ENCODE peak calls at places on chromosome 17, in five cellular contexts. Z, C, L, O and Y are unnamed samples.

GRCh38 chr17:74532115-74532514 is 840 bp upstream of the CD300LB start:
- DNase-seq in C (peak; percentile 79), L (no peak), Z (no peak), O (peak; percentile 11), Y (no peak)

GRCh38 chr17:17122781-17123483 is 80.7 kb downstream of the MPRIP start:
- DNase-seq in Z (no peak), L (no peak), C (no peak), O (no peak), Y (no peak)

GRCh38 chr17:31486351-31487062 is 95.0 kb downstream of the RAB11FIP4 start:
- DNase-seq in O (no peak), L (no peak), C (no peak), Z (no peak), Y (no peak)

GRCh38 chr17:67520916-67521772 is 144.1 kb downstream of the PITPNC1 start:
- DNase-seq in Z (peak; percentile 50), O (no peak), C (no peak), L (no peak), Y (no peak)

GRCh38 chr17:66420961-66421371 is 118.6 kb downstream of the PRKCA start:
- DNase-seq in Z (peak; percentile 25), L (no peak), C (peak; percentile 39), O (no peak), Y (no peak)

GRCh38 chr17:1009411-1010085 is 12.6 kb downstream of the TIMM22 start:
- DNase-seq in C (no peak), O (no peak), Z (no peak), L (no peak), Y (no peak)

GRCh38 chr17:66585472-66585871 is 249.4 kb upstream of the CACNG5 start:
- DNase-seq in Z (no peak), C (no peak), O (no peak), L (no peak), Y (no peak)

GRCh38 chr17:37818689-37819088 is 73.8 kb upstream of the HNF1B start:
- DNase-seq in L (peak; percentile 57), Z (peak; percentile 87), O (no peak), C (peak; percentile 67), Y (no peak)

GRCh38 chr17:36463916-36464764 is 22.3 kb upstream of the ZNHIT3 start:
- DNase-seq in L (peak; percentile 47), O (no peak), Z (peak; percentile 65), C (peak; percentile 100), Y (peak; percentile 68)

GRCh38 chr17:73455050-73455687 is 143.4 kb upstream of the CDC42EP4 start:
- DNase-seq in L (no peak), C (no peak), Z (no peak), O (no peak), Y (no peak)

GRCh38 chr17:63356275-63356905 is 89.7 kb downstream of the CYB561 start:
- DNase-seq in Z (peak; percentile 83), L (peak; percentile 43), O (no peak), C (no peak), Y (no peak)

GRCh38 chr17:7838291-7839075 is 4.5 kb downstream of the KDM6B start:
- DNase-seq in Z (no peak), C (peak; percentile 79), L (no peak), O (no peak), Y (peak; percentile 43)

GRCh38 chr17:44976198-44976597 is 8.1 kb upstream of the C1QL1 start:
- DNase-seq in C (peak; percentile 64), L (no peak), Z (no peak), O (no peak), Y (no peak)

GRCh38 chr17:21288581-21289017 is 4.1 kb downstream of the MAP2K3 start:
- DNase-seq in Z (peak; percentile 31), C (no peak), L (no peak), O (no peak), Y (no peak)

GRCh38 chr17:69818467-69818866 is 256.6 kb upstream of the KCNJ16 start:
- DNase-seq in O (no peak), Z (no peak), L (no peak), C (no peak), Y (no peak)

GRCh38 chr17:50134206-50135110 is 4.5 kb upstream of the SAMD14 start:
- DNase-seq in C (peak; percentile 66), Z (no peak), O (no peak), L (no peak), Y (no peak)

GRCh38 chr17:44310612-44311376 is 2.4 kb downstream of the RUNDC3A start:
- DNase-seq in C (no peak), Z (no peak), O (no peak), L (no peak), Y (no peak)

GRCh38 chr17:56174421-56174820 is 21.1 kb downstream of the ANKFN1 start:
- DNase-seq in O (no peak), C (no peak), L (no peak), Z (no peak), Y (no peak)

GRCh38 chr17:8121531-8122390 is 2.1 kb downstream of the HES7 start:
- DNase-seq in Z (peak; percentile 47), O (no peak), L (peak; percentile 51), C (peak; percentile 96), Y (peak; percentile 37)

GRCh38 chr17:21351366-21352065 is 24.6 kb upstream of the KCNJ12 start:
- DNase-seq in L (no peak), Z (no peak), O (no peak), C (no peak), Y (no peak)

GRCh38 chr17:75625813-75626486 is 7.3 kb upstream of the SMIM5 start:
- DNase-seq in O (no peak), Z (peak; percentile 49), C (peak; percentile 95), L (no peak), Y (peak; percentile 20)

GRCh38 chr17:72305472-72305871 is 184.7 kb downstream of the SOX9 start:
- DNase-seq in C (no peak), L (no peak), O (no peak), Z (no peak), Y (no peak)

GRCh38 chr17:17572010-17572785 is 19.3 kb downstream of the PEMT start:
- DNase-seq in L (no peak), C (no peak), O (no peak), Z (no peak), Y (no peak)

GRCh38 chr17:11909348-11909747 is 87.9 kb downstream of the ZNF18 start:
- DNase-seq in C (peak; percentile 77), L (no peak), O (no peak), Z (no peak), Y (no peak)

GRCh38 chr17:2455956-2456355 is 55.1 kb upstream of the MNT start:
- DNase-seq in L (no peak), O (no peak), Z (no peak), C (peak; percentile 4), Y (no peak)

GRCh38 chr17:21125862-21126261 is 902 bp upstream of the DHRS7B start:
- DNase-seq in O (peak; percentile 45), C (no peak), Z (no peak), L (no peak), Y (peak; percentile 71)

DNA sequence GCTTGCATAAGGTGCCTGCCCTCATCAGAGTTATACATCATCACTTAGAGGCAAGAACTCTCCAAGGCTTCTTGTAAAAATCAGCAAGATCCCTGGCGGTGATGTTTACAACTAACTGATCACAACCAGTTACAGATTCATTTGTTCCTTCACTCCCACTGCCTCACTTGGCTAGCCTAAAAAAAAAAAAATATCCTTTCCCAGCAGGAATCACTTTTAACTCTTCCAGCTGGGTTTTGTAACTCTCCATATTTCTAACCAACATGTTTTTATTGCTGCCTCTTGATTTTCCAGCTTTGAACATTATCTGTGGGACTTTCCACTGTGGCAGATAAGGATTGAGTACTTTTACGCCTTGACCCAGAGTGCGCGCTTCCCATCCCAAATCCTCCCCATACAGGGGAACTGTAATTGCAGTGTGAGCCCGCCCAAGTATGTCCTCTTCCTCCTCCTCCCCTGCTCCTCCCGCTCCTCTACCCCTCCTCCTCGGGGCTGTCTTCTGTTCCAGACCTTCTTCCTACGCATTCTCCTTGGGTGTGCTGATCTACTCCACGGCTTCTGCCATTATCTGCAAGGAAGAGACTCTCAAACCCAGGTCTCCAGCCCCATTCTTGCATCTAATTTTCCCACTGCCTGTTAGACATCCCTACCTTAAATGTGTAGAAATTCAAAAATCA is 43.4 kb downstream of the CYB5D2 start:
- DNase-seq in L (no peak), Z (no peak), O (no peak), C (no peak), Y (no peak)
- H3K27ac ChIP-seq in L (no peak overlapping the region), Z (no peak overlapping the region), O (no peak overlapping the region), C (no peak overlapping the region), Y (no peak overlapping the region)

DNA sequence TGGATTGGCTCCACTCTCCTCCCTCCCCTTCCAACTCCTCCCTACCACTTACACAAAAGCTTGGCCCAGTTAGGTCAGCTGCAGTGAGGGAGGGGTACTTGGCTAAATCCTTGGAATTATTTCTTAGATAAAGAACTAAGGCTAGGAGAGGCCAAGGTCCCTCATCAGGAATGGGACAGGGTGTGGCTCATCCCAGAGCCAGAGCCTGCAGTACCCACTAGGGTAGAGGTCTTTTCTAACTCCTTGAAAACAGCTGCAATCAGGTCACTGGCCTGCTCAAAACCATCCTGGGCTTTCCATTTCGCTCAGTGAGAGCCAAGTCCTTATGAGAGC is 1.9 kb upstream of the SLC46A1 start:
- DNase-seq in C (no peak), L (no peak), O (no peak), Z (no peak), Y (no peak)
- H3K27ac ChIP-seq in C (no peak overlapping the region), L (no peak overlapping the region), O (no peak overlapping the region), Z (no peak overlapping the region), Y (no peak overlapping the region)

GRCh38 chr17:60082946-60083471 is 4.3 kb upstream of the HEATR6 start:
- DNase-seq in C (no peak), O (no peak), L (no peak), Z (no peak), Y (no peak)

GRCh38 chr17:60090412-60090811 is 11.7 kb upstream of the HEATR6 start:
- DNase-seq in L (no peak), O (no peak), Z (no peak), C (peak; percentile 36), Y (no peak)

GRCh38 chr17:60087882-60088669 is 9.4 kb upstream of the HEATR6 start:
- DNase-seq in O (no peak), L (no peak), Z (peak; percentile 24), C (peak; percentile 75), Y (no peak)

GRCh38 chr17:60089097-60089844 is 10.6 kb upstream of the HEATR6 start:
- DNase-seq in Z (no peak), L (no peak), O (no peak), C (no peak), Y (no peak)

GRCh38 chr17:60086822-60087591 is 8.3 kb upstream of the HEATR6 start:
- DNase-seq in C (no peak), L (no peak), O (no peak), Z (no peak), Y (no peak)
- H3K27ac ChIP-seq in C (no peak overlapping the region), L (no peak overlapping the region), O (no peak overlapping the region), Z (no peak overlapping the region), Y (no peak overlapping the region)

DNA sequence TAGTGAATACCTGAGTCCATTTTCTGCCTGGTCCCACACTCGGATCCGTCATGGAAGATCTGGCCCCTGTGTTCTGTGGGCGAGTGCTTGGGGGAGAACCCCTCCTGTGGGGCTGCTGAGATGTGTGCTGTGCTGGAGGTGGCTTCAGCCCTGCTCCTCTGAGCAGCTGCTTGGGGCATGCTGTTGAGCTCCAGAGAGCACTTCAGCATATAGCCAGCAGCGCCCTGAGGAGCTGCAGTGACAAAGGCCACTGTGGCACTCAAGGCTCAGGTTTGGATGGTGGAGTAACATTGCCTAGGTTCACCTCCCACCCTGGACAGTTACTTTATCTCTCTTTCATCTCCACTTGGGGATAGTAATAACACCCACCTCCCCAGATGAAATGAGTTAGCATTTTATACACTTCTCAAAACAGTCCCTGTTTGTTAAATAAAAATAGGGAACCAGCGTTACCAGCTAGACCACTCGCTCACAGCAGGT is 75.3 kb downstream of the KSR1 start:
- DNase-seq in O (no peak), Z (no peak), C (no peak), L (no peak), Y (no peak)
- H3K27ac ChIP-seq in O (no peak overlapping the region), Z (no peak overlapping the region), C (no peak overlapping the region), L (no peak overlapping the region), Y (no peak overlapping the region)

GRCh38 chr17:46917516-46917915 is 5.4 kb upstream of the GOSR2 start:
- DNase-seq in O (no peak), L (no peak), C (no peak), Z (no peak), Y (no peak)
- H3K27ac ChIP-seq in O (no peak overlapping the region), L (no peak overlapping the region), C (no peak overlapping the region), Z (no peak overlapping the region), Y (no peak overlapping the region)